ENCODE peak calls at places on chromosome 20, in five cellular contexts. T, J, I, E and H are unnamed samples.

GRCh38 chr20:36435799-36436541 is 105.3 kb upstream of the MYL9 start:
- DNase-seq in T (peak), J (peak), I (peak), E (peak), H (peak)

GRCh38 chr20:33753763-33754162 is 22.0 kb downstream of the ZNF341 start:
- DNase-seq in T (peak), J (no peak), I (no peak), E (no peak), H (no peak)

GRCh38 chr20:63177785-63178444 is 38.0 kb downstream of the YTHDF1 start:
- DNase-seq in T (no peak), J (no peak), I (no peak), E (no peak), H (no peak)

GRCh38 chr20:34506480-34506879 is 9.7 kb upstream of the DYNLRB1 start:
- DNase-seq in T (no peak), J (no peak), I (no peak), E (no peak), H (no peak)

GRCh38 chr20:14986026-14986655 is 648.7 kb upstream of the FLRT3 start:
- DNase-seq in T (no peak), J (peak), I (no peak), E (no peak), H (no peak)

GRCh38 chr20:13960119-13960518 is 30.3 kb downstream of the SEL1L2 start:
- DNase-seq in T (no peak), J (no peak), I (no peak), E (no peak), H (no peak)

GRCh38 chr20:47298624-47299023 is 57.9 kb downstream of the ZMYND8 start:
- DNase-seq in T (no peak), J (no peak), I (no peak), E (peak), H (no peak)

GRCh38 chr20:63810730-63811490 is 20.2 kb downstream of the ZBTB46 start:
- DNase-seq in T (no peak), J (no peak), I (no peak), E (no peak), H (no peak)

GRCh38 chr20:46767127-46767761 is 57.8 kb downstream of the SLC2A10 start:
- DNase-seq in T (no peak), J (peak), I (no peak), E (no peak), H (no peak)

GRCh38 chr20:6122111-6122872 is 538 bp downstream of the FERMT1 start:
- DNase-seq in T (peak), J (peak), I (no peak), E (no peak), H (no peak)

GRCh38 chr20:3660262-3661059 is 2.7 kb downstream of the GFRA4 start:
- DNase-seq in T (no peak), J (no peak), I (no peak), E (peak), H (no peak)

GRCh38 chr20:9518776-9519175 is 4.4 kb downstream of the LAMP5 start:
- DNase-seq in T (no peak), J (no peak), I (no peak), E (no peak), H (no peak)